ENCODE peak calls at places on chromosomes 16 and 17, in seven cellular contexts. C, H, J, T, F, V and N are unnamed samples.

GRCh38 chr17:80264048-80264792 is 3.6 kb downstream of the RNF213 start:
- DNase-seq in F (peak), T (no peak), J (no peak), H (no peak), V (no peak), C (peak), N (peak)

GRCh38 chr16:89185062-89185751 is 13.7 kb downstream of the CDH15 start:
- DNase-seq in J (peak), H (no peak), T (no peak), C (no peak), V (no peak), F (no peak), N (no peak)

GRCh38 chr17:2828396-2829038 is 32.3 kb downstream of the RAP1GAP2 start:
- DNase-seq in C (peak), J (peak), F (peak), T (no peak), V (peak), H (peak), N (peak)

GRCh38 chr17:39701012-39701783 is 1.3 kb downstream of the ERBB2 start:
- DNase-seq in V (no peak), F (no peak), T (no peak), H (peak), J (peak), C (no peak), N (no peak)

GRCh38 chr17:8479431-8479947 is 43.8 kb downstream of the NDEL1 start:
- DNase-seq in C (no peak), V (no peak), F (no peak), J (no peak), H (no peak), T (peak), N (no peak)

GRCh38 chr17:55769625-55770000 is 18.8 kb downstream of the PCTP start:
- DNase-seq in T (peak), H (peak), V (peak), F (no peak), C (no peak), J (no peak), N (no peak)

GRCh38 chr17:44900894-44901293 is 1.6 kb upstream of the EFTUD2 start:
- DNase-seq in J (no peak), H (peak), V (peak), C (no peak), T (no peak), F (no peak), N (no peak)

GRCh38 chr17:2731807-2732206 is 17.6 kb downstream of the CCDC92B start:
- DNase-seq in V (no peak), F (no peak), C (no peak), J (no peak), H (no peak), T (no peak), N (no peak)

GRCh38 chr16:59192551-59193199 is 458.6 kb upstream of the GOT2 start:
- DNase-seq in H (peak), C (peak), F (peak), T (no peak), V (peak), J (peak), N (peak)

GRCh38 chr16:85838381-85838780 is 38.9 kb downstream of the COX4I1 start:
- DNase-seq in J (no peak), T (no peak), H (no peak), V (no peak), C (no peak), F (no peak), N (no peak)

GRCh38 chr16:79100456-79100855 is 500.1 kb downstream of the MAF start:
- DNase-seq in H (no peak), J (no peak), F (no peak), V (no peak), C (no peak), T (no peak), N (no peak)

GRCh38 chr17:9022553-9023388 is 1.5 kb downstream of the NTN1 start:
- DNase-seq in T (no peak), J (no peak), F (no peak), V (peak), H (no peak), C (no peak), N (no peak)

GRCh38 chr17:2889256-2889655 is 93.0 kb downstream of the RAP1GAP2 start:
- DNase-seq in T (no peak), F (no peak), V (no peak), J (no peak), C (no peak), H (no peak), N (no peak)

GRCh38 chr16:86775401-86775985 is 197.1 kb downstream of the FOXL1 start:
- DNase-seq in V (no peak), F (no peak), T (no peak), C (no peak), J (no peak), H (no peak), N (no peak)

GRCh38 chr16:65994305-65994704 is 372.2 kb upstream of the CDH5 start:
- DNase-seq in H (no peak), T (no peak), C (no peak), V (no peak), J (no peak), F (no peak), N (no peak)

GRCh38 chr16:87025681-87026080 is 291.5 kb downstream of the C16orf95 start:
- DNase-seq in H (no peak), J (no peak), V (no peak), F (no peak), T (no peak), C (no peak), N (no peak)

GRCh38 chr17:45709889-45710288 is 74.2 kb upstream of the CRHR1 start:
- DNase-seq in C (no peak), H (no peak), F (no peak), T (no peak), V (no peak), J (no peak), N (no peak)

GRCh38 chr16:18037051-18037450 is 299.5 kb downstream of the NPIPA8 start:
- DNase-seq in C (no peak), T (no peak), H (no peak), J (no peak), V (no peak), F (no peak), N (no peak)

GRCh38 chr16:22001591-22001990 is 675 bp upstream of the PDZD9 start:
- DNase-seq in H (peak), J (no peak), C (no peak), V (peak), T (no peak), F (no peak), N (no peak)

GRCh38 chr16:18958621-18959578 is 24.8 kb upstream of the TMC7 start:
- DNase-seq in C (no peak), T (peak), V (no peak), H (no peak), F (no peak), J (no peak), N (no peak)

GRCh38 chr16:68072038-68072695 is 13.0 kb upstream of the NFATC3 start:
- DNase-seq in T (peak), C (no peak), F (no peak), H (peak), J (peak), V (peak), N (no peak)

GRCh38 chr16:23216658-23217246 is 34.2 kb downstream of the SCNN1G start:
- DNase-seq in J (no peak), F (no peak), H (no peak), V (no peak), T (no peak), C (no peak), N (no peak)

GRCh38 chr17:78124836-78125137 is 3.8 kb downstream of the TMC6 start:
- DNase-seq in F (no peak), C (no peak), V (no peak), H (no peak), T (no peak), J (no peak), N (no peak)

GRCh38 chr16:31271621-31272190 is 11.9 kb downstream of the ITGAM start:
- DNase-seq in J (no peak), H (no peak), C (no peak), F (no peak), V (no peak), T (no peak), N (no peak)

GRCh38 chr16:68028996-68029395 is 5.9 kb downstream of the DUS2 start:
- DNase-seq in J (no peak), F (no peak), H (no peak), T (no peak), C (no peak), V (no peak), N (no peak)

DNA sequence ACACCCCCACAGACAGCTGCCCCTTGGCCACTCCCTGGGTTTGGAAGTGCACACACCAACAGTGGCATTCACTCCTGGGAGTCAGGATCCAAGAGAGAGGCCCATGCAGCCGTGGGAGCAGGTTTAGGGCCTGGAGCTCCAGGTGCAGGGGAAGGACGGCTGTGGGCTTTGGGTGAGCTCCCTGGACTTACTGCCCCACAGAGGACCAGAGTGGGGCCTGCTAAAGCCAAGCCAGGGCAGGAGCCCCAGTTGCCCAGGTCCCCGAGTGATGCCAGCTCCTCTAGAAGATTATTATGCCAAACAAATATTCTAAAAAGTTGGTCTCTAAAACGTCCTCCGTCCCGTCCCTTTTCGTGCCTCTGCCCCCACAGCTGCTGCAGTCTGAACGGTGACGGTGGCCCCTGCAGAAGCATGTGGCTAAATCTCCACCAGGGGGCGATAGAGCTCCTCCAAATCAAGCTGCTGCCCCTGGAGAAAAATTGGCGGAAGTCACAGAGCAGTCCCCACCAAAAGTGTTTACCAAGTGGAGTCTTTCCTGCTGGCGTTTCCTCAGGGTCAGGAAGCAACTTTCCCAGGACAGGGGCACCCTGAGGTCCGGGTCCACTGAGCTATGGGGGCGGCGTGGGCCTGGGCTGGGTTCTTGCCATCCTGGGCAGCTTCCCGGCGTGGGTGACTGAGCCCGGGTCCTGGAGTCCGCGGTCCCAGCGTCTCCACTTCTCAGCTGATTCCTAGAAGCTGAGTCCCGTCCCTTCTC is 4.2 kb downstream of the ARMC7 start:
- DNase-seq in C (peak), F (peak), T (peak), J (peak), H (peak), V (peak), N (peak)
- H3K4me3 ChIP-seq in C (peak), F (peak), T (peak), J (peak), H (peak), V (peak), N (no peak)

DNA sequence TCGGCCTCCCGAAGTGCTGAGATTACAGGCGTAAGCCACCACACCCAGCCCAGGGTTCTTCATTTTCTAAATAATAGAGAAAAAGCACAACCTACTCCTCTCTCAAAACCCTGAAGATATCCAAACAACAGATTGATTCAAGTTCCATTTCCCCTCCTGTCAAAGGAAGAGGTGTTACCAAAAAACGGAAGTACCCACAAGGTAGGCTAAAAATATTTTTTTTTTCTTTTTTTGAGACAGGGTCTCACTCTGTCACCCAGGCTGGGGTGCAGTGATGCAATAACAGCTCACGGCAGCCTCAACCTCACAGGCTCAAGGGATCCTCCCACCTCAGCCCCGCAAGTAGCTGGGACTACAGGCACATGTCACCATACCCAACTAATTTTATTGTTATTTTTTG is 18.9 kb downstream of the UTP6 start:
- DNase-seq in C (no peak), V (no peak), T (no peak), F (no peak), H (no peak), J (no peak), N (no peak)
- H3K4me3 ChIP-seq in C (no peak), V (no peak), T (no peak), F (no peak), H (no peak), J (no peak), N (no peak)

DNA sequence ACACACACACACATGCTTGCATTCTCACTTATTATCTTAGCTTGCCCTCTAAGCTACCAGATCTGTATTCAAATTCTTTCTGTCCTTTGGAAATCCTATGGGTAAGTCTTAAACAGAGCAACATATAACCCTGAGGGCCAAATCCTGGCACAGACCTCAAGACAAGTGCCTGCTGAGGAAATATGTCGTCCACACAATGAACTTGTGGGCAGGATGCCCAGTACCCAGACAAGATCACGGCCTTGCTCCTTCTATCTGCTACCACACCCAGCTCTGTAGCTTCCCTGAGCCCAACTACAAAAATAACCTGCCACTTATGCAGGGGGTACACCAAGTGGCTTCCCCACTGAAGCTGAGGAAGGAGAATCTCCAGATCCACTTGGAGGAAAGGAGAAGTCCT is 37.3 kb upstream of the FA2H start:
- DNase-seq in J (no peak), F (no peak), T (no peak), V (no peak), C (no peak), H (no peak), N (no peak)
- H3K4me3 ChIP-seq in J (no peak), F (no peak), T (no peak), V (no peak), C (no peak), H (no peak), N (no peak)

GRCh38 chr17:63480826-63481487 is 4.1 kb downstream of the ACE start:
- DNase-seq in T (no peak), H (no peak), V (no peak), F (no peak), J (no peak), C (no peak), N (no peak)
- H3K4me3 ChIP-seq in T (no peak), H (no peak), V (no peak), F (no peak), J (no peak), C (no peak), N (no peak)

GRCh38 chr16:1334739-1335138 is 1.3 kb downstream of the BAIAP3 start:
- DNase-seq in V (no peak), H (no peak), F (no peak), T (no peak), C (no peak), J (no peak), N (no peak)

GRCh38 chr16:1335211-1335971 is 1.9 kb downstream of the BAIAP3 start:
- DNase-seq in T (no peak), V (no peak), C (no peak), F (no peak), H (no peak), J (no peak), N (no peak)

GRCh38 chr16:1332618-1333148 is 762 bp upstream of the BAIAP3 start:
- DNase-seq in H (no peak), C (no peak), F (no peak), J (no peak), V (no peak), T (no peak), N (no peak)

GRCh38 chr16:1333149-1333812 is at the start of gene BAIAP3:
- DNase-seq in C (no peak), V (peak), F (peak), T (no peak), J (peak), H (peak), N (no peak)

GRCh38 chr16:1333854-1334719 is 642 bp downstream of the BAIAP3 start:
- DNase-seq in V (no peak), J (no peak), H (no peak), T (no peak), C (no peak), F (no peak), N (no peak)
- H3K4me3 ChIP-seq in V (no peak), J (peak), H (peak), T (peak), C (no peak), F (no peak), N (no peak)

GRCh38 chr16:73735954-73736353 is 560.7 kb upstream of the PSMD7 start:
- DNase-seq in J (no peak), C (no peak), H (no peak), V (peak), T (no peak), F (peak), N (no peak)
- H3K4me3 ChIP-seq in J (no peak), C (no peak), H (no peak), V (no peak), T (no peak), F (no peak), N (no peak)

DNA sequence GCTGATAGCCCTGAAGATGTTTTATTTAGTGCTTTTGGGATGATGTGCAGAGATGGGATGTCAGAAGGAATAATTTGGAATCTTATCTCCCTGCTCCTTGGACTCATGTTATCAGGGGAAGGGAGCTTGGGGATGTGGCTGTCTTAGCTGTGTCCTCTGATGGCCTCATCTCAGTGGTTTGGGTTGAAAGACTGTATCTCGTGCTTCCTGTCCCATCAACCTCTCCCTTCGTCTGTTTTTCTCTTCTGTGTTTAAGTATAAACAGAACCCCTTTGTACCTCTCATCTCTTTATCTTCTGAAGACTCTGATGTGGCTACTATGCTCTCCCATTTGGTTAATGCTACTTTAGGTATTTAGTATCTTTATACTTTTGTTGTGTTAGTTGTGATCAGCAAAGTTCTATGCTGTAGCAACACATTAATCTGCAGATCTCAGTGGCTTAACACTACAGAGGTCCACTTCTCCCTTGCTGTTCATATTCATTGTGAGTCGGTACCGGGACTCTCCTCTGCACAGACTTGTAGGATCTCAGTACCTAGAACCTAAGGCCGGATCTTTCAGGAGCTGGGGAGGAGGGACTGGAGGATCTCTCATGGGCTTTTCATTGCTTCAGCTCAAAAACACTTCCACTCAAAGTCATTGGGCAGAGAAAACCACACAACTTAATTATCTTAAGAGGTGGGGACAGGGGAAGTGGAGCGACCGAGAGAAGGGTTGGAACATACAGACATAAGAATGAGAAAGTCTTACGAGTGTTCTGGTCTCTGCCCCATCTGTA is 28.8 kb downstream of the PRKCA start:
- DNase-seq in J (no peak), C (no peak), V (no peak), H (no peak), T (no peak), F (no peak), N (peak)
- H3K4me3 ChIP-seq in J (no peak), C (no peak), V (no peak), H (no peak), T (no peak), F (no peak), N (peak)